ENCODE peak calls at places on chromosomes 5 and 9, in eight cellular contexts. N, Q, Z, H, X, Y, P and G are unnamed samples.

GRCh38 chr9:2158729-2159128 is 143.6 kb downstream of the SMARCA2 start:
- DNase-seq in Y (no peak), Q (no peak), N (no peak), Z (no peak), P (no peak), H (peak; percentile 55), X (no peak), G (no peak)

GRCh38 chr5:79567926-79568549 is 44.2 kb upstream of the TENT2 start:
- DNase-seq in N (no peak), Q (no peak), Y (no peak), H (no peak), P (no peak), Z (no peak), X (no peak), G (no peak)

GRCh38 chr5:81665795-81666194 is 85.1 kb downstream of the SSBP2 start:
- DNase-seq in P (no peak), N (no peak), Z (no peak), Q (no peak), Y (no peak), X (no peak), H (no peak), G (no peak)

GRCh38 chr9:136231478-136232297 is 13.9 kb downstream of the QSOX2 start:
- DNase-seq in H (no peak), N (no peak), Y (no peak), X (no peak), P (no peak), Z (no peak), Q (no peak), G (no peak)

GRCh38 chr5:116571568-116572321 is 2.9 kb downstream of the SEMA6A start:
- DNase-seq in H (no peak), P (no peak), Q (no peak), X (peak; percentile 38), N (no peak), Y (no peak), Z (no peak), G (no peak)

GRCh38 chr9:5563886-5564285 is 53.6 kb downstream of the PDCD1LG2 start:
- DNase-seq in P (no peak), Q (peak; percentile 41), X (no peak), Z (no peak), H (no peak), N (no peak), Y (no peak), G (no peak)

GRCh38 chr5:139982157-139982974 is 60.7 kb downstream of the NRG2 start:
- DNase-seq in H (no peak), Z (no peak), X (peak; percentile 22), P (peak; percentile 29), Q (no peak), Y (no peak), N (peak; percentile 21), G (peak; percentile 79)

GRCh38 chr9:137218754-137219271 is 3.2 kb downstream of the RNF208 start:
- DNase-seq in Y (no peak), P (no peak), H (no peak), Z (no peak), N (no peak), Q (no peak), X (peak; percentile 89), G (no peak)

GRCh38 chr5:142319105-142319504 is 5.7 kb downstream of the SPRY4 start:
- DNase-seq in X (no peak), Y (no peak), P (no peak), N (no peak), Z (no peak), Q (no peak), H (no peak), G (no peak)

GRCh38 chr5:76144892-76145291 is 61.7 kb downstream of the SV2C start:
- DNase-seq in H (no peak), X (no peak), Z (peak; percentile 52), Y (no peak), Q (no peak), P (no peak), N (no peak), G (no peak)

GRCh38 chr9:22683393-22684075 is 236.9 kb downstream of the DMRTA1 start:
- DNase-seq in Z (no peak), Y (no peak), X (no peak), P (no peak), Q (peak; percentile 88), H (no peak), N (peak; percentile 44), G (no peak)

GRCh38 chr9:123438821-123439220 is 82.8 kb downstream of the CRB2 start:
- DNase-seq in X (no peak), H (no peak), P (no peak), Q (no peak), N (no peak), Y (no peak), Z (peak; percentile 49), G (no peak)

GRCh38 chr5:38616061-38616460 is 59.6 kb upstream of the LIFR start:
- DNase-seq in Y (no peak), P (no peak), H (no peak), N (no peak), Z (no peak), Q (no peak), X (no peak), G (no peak)

GRCh38 chr9:95936579-95937075 is 61.1 kb downstream of the ERCC6L2 start:
- DNase-seq in P (no peak), N (no peak), X (no peak), H (no peak), Q (no peak), Z (no peak), Y (no peak), G (no peak)

GRCh38 chr5:51201024-51201423 is 182.2 kb upstream of the ISL1 start:
- DNase-seq in P (no peak), X (no peak), H (no peak), Q (no peak), Y (no peak), N (no peak), Z (no peak), G (no peak)

GRCh38 chr9:105216440-105217178 is 27.8 kb upstream of the SLC44A1 start:
- DNase-seq in Y (no peak), Q (no peak), Z (no peak), N (no peak), X (peak; percentile 85), P (peak; percentile 26), H (no peak), G (no peak)

GRCh38 chr5:112957970-112958773 is 18.4 kb upstream of the DCP2 start:
- DNase-seq in Q (peak; percentile 74), X (peak; percentile 79), Y (no peak), N (peak; percentile 97), P (peak; percentile 76), Z (no peak), H (no peak), G (peak; percentile 71)

GRCh38 chr9:110089681-110090370 is 118.1 kb downstream of the C9orf152 start:
- DNase-seq in Y (no peak), N (no peak), Q (peak; percentile 24), H (no peak), Z (no peak), X (no peak), P (no peak), G (no peak)

GRCh38 chr9:131478421-131478868 is 24.3 kb upstream of the POMT1 start:
- DNase-seq in Y (peak; percentile 57), N (peak; percentile 34), Q (no peak), Z (peak; percentile 74), H (peak; percentile 88), X (peak; percentile 52), P (peak; percentile 41), G (no peak)

GRCh38 chr5:177220576-177220975 is 82.9 kb downstream of the RAB24 start:
- DNase-seq in Z (no peak), H (no peak), Q (no peak), N (no peak), X (no peak), Y (no peak), P (no peak), G (no peak)

GRCh38 chr9:72205513-72205912 is 56.3 kb downstream of the GDA start:
- DNase-seq in Z (no peak), Y (no peak), Q (no peak), H (no peak), P (no peak), X (no peak), N (no peak), G (no peak)

GRCh38 chr9:93826209-93826608 is 128.9 kb downstream of the BARX1 start:
- DNase-seq in N (no peak), P (no peak), Z (peak; percentile 87), H (no peak), Y (peak; percentile 41), Q (no peak), X (no peak), G (no peak)

GRCh38 chr9:30765318-30765717 is 1619.1 kb upstream of the ACO1 start:
- DNase-seq in Y (no peak), H (no peak), N (no peak), P (no peak), Q (no peak), X (no peak), Z (no peak), G (no peak)

DNA sequence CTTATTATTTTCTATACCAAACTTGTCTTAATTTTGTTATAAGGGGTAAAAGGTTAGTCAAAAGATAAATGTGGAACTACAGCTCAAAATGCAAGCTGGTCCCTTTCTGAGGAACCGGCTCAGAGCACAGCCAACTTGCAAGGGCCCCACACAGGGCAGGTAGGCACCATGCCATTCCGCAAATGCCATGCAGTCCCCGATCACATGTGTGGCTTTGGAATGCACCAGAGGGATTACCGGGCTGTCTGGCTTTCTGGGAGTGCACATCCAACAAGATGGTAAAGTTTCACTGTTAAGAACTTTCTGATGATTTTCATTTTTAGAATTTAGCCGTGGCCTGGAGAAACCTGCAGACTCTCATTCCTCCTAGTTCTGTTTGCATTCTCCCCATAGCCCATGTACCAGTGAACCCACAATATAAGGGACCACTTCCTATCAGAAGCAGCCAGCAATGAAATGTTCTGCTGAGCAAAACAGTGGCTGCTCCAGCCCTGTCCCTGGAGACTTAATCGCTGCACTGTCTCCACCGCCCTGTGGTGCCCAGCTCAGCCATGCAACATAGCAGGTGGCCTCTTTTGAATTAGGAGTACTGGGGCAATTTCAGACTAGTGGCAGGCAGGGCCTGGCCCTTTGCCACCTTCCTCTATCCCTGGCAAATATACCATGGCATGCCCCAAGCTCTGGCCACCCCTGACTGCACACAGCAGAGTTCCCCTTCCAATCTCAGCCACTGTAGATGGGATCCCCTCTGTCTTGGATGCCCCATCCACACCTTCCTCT is 11.4 kb downstream of the SHB start:
- DNase-seq in N (peak; percentile 41), X (no peak), Z (no peak), Y (no peak), Q (no peak), H (peak; percentile 95), P (peak; percentile 46), G (peak; percentile 76)
- H3K27ac ChIP-seq in N (peak overlapping the region; percentile 75), X (no peak overlapping the region), Z (no peak overlapping the region), Y (no peak overlapping the region), Q (peak overlapping the region; percentile 43), H (peak overlapping the region; percentile 96), P (peak overlapping the region; percentile 100), G (no peak overlapping the region)

GRCh38 chr5:174843263-174844250 is 119.2 kb downstream of the MSX2 start:
- DNase-seq in Q (no peak), Z (peak; percentile 33), H (no peak), Y (no peak), P (peak; percentile 34), X (no peak), N (no peak), G (no peak)
- H3K27ac ChIP-seq in Q (no peak overlapping the region), Z (no peak overlapping the region), H (no peak overlapping the region), Y (no peak overlapping the region), P (peak overlapping the region; percentile 64), X (no peak overlapping the region), N (no peak overlapping the region), G (no peak overlapping the region)

GRCh38 chr5:41794478-41794877 is 75.7 kb downstream of the OXCT1 start:
- DNase-seq in Z (no peak), Y (no peak), P (no peak), H (no peak), X (no peak), N (peak; percentile 73), Q (peak; percentile 40), G (no peak)
- H3K27ac ChIP-seq in Z (no peak overlapping the region), Y (no peak overlapping the region), P (peak overlapping the region; percentile 42), H (no peak overlapping the region), X (no peak overlapping the region), N (no peak overlapping the region), Q (peak overlapping the region; percentile 69), G (no peak overlapping the region)

GRCh38 chr5:6723122-6723885 is 10.1 kb downstream of the TENT4A start:
- DNase-seq in Y (no peak), P (no peak), N (no peak), Q (no peak), H (no peak), Z (no peak), X (no peak), G (no peak)
- H3K27ac ChIP-seq in Y (no peak overlapping the region), P (peak overlapping the region; percentile 74), N (no peak overlapping the region), Q (no peak overlapping the region), H (peak overlapping the region; percentile 66), Z (no peak overlapping the region), X (no peak overlapping the region), G (no peak overlapping the region)